ENCODE peak calls at places on chromosomes 6 and 20, in four cellular contexts. D is HepG2, R is GM12878, M is K562. U is an unnamed sample.

GRCh38 chr6:3696525-3696924 is 55.0 kb downstream of the PXDC1 start:
- DNase-seq in D (no peak), R (no peak), M (no peak), U (no peak)

GRCh38 chr6:24099181-24099580 is 26.8 kb upstream of the NRSN1 start:
- DNase-seq in D (no peak), R (peak), M (no peak), U (no peak)

GRCh38 chr6:37171141-37171969 is 1.4 kb downstream of the PIM1 start:
- DNase-seq in D (no peak), R (no peak), M (no peak), U (no peak)

GRCh38 chr6:193773-194310 is 98.4 kb upstream of the DUSP22 start:
- DNase-seq in D (no peak), R (peak), M (no peak), U (no peak)

GRCh38 chr6:32879691-32880090 is 25.7 kb downstream of the PSMB9 start:
- DNase-seq in D (no peak), R (no peak), M (no peak), U (no peak)

GRCh38 chr6:9062581-9062980 is 627.2 kb upstream of the SLC35B3 start:
- DNase-seq in D (no peak), R (no peak), M (no peak), U (no peak)

GRCh38 chr20:53751394-53752368 is 158.0 kb upstream of the ZNF217 start:
- DNase-seq in D (no peak), R (peak), M (no peak), U (no peak)

GRCh38 chr6:38432479-38432878 is 207.2 kb downstream of the BTBD9 start:
- DNase-seq in D (no peak), R (no peak), M (no peak), U (no peak)

GRCh38 chr6:14716499-14717146 is 529.2 kb upstream of the JARID2 start:
- DNase-seq in D (no peak), R (no peak), M (no peak), U (no peak)

GRCh38 chr6:108643184-108643583 is 82.5 kb downstream of the FOXO3 start:
- DNase-seq in D (no peak), R (no peak), M (no peak), U (no peak)

GRCh38 chr20:62433655-62434054 is 6.3 kb upstream of the RBBP8NL start:
- DNase-seq in D (no peak), R (no peak), M (no peak), U (no peak)

GRCh38 chr20:48201881-48202280 is 416.6 kb upstream of the SULF2 start:
- DNase-seq in D (no peak), R (no peak), M (no peak), U (no peak)

GRCh38 chr6:63731946-63732735 is 96.5 kb downstream of the PHF3 start:
- DNase-seq in D (no peak), R (no peak), M (no peak), U (no peak)

GRCh38 chr6:13478525-13478962 is 8.9 kb downstream of the GFOD1 start:
- DNase-seq in D (no peak), R (no peak), M (no peak), U (no peak)

GRCh38 chr6:108838101-108838717 is 10.0 kb upstream of the ARMC2 start:
- DNase-seq in D (no peak), R (no peak), M (no peak), U (no peak)

GRCh38 chr6:168355716-168356522 is 36.3 kb upstream of the DACT2 start:
- DNase-seq in D (peak), R (no peak), M (peak), U (peak)

GRCh38 chr6:153032255-153032882 is 29.9 kb upstream of the MTRF1L start:
- DNase-seq in D (peak), R (no peak), M (no peak), U (no peak)

GRCh38 chr6:113529191-113529590 is 328.0 kb upstream of the MARCKS start:
- DNase-seq in D (no peak), R (no peak), M (no peak), U (no peak)

GRCh38 chr6:166744654-166745134 is 117.6 kb upstream of the RPS6KA2 start:
- DNase-seq in D (no peak), R (no peak), M (no peak), U (no peak)

GRCh38 chr6:15730442-15730841 is 67.6 kb upstream of the DTNBP1 start:
- DNase-seq in D (no peak), R (no peak), M (peak), U (no peak)

GRCh38 chr20:24991897-24992419 is 593 bp downstream of the APMAP start:
- DNase-seq in D (no peak), R (no peak), M (peak), U (peak)

GRCh38 chr20:13817342-13817741 is 32.5 kb downstream of the NDUFAF5 start:
- DNase-seq in D (no peak), R (no peak), M (no peak), U (no peak)

GRCh38 chr6:89640804-89641203 is 2.3 kb upstream of the LYRM2 start:
- DNase-seq in D (no peak), R (no peak), M (no peak), U (no peak)

GRCh38 chr20:17796096-17796563 is 96.4 kb downstream of the BANF2 start:
- DNase-seq in D (peak), R (no peak), M (no peak), U (no peak)

GRCh38 chr6:108596947-108597346 is 36.2 kb downstream of the FOXO3 start:
- DNase-seq in D (no peak), R (no peak), M (no peak), U (no peak)

GRCh38 chr20:21291026-21291425 is 12.1 kb upstream of the XRN2 start:
- DNase-seq in D (no peak), R (no peak), M (no peak), U (no peak)

GRCh38 chr20:21289651-21290050 is 13.5 kb upstream of the XRN2 start:
- DNase-seq in D (no peak), R (no peak), M (no peak), U (no peak)

GRCh38 chr20:21288587-21289370 is 14.4 kb upstream of the XRN2 start:
- DNase-seq in D (no peak), R (no peak), M (no peak), U (no peak)

DNA sequence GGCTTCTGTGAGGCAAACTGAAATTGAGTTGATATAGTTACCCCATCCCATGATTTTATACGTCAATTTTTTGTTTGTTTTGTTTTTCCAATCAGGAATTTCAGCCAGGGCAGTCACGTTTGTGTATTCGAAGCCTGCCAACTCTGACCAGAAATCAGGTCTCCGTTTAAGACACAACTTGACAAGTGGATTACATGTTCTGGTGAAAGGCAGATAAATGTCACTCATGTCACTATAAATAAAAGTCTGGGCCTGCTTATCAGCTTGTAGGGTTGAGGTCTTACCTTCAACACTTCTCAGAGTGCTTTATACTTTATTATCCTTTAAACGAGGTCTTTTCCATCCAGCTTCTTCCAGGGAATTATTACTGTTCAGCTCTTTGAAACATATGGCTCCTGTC is 8.4 kb upstream of the XRN2 start:
- DNase-seq in D (no peak), R (no peak), M (no peak), U (no peak)
- TF ChIP-seq FOXK2 in D (no peak), R (no peak), M (no peak), U (no peak)

GRCh38 chr20:49758781-49759180 is 45.1 kb upstream of the B4GALT5 start:
- DNase-seq in D (no peak), R (no peak), M (no peak), U (no peak)
- TF ChIP-seq FOXK2 in D (no peak), R (no peak), M (no peak), U (no peak)

GRCh38 chr6:135210632-135211305 is 29.7 kb downstream of the MYB start:
- DNase-seq in D (no peak), R (no peak), M (no peak), U (no peak)
- TF ChIP-seq FOXK2 in D (no peak), R (no peak), M (no peak), U (no peak)

GRCh38 chr6:85460951-85461805 is 11.3 kb downstream of the NT5E start:
- DNase-seq in D (peak), R (peak), M (no peak), U (no peak)
- TF ChIP-seq FOXK2 in D (no peak), R (no peak), M (no peak), U (no peak)

GRCh38 chr20:43798591-43799149 is 71.9 kb upstream of the GTSF1L start:
- DNase-seq in D (no peak), R (no peak), M (no peak), U (no peak)
- TF ChIP-seq FOXK2 in D (no peak), R (no peak), M (no peak), U (no peak)